ENCODE peak calls at places on chromosomes 1 and 21, in seven cellular contexts. One of them, this sample, is unnamed.

GRCh38 chr1:25503551-25504426 is 39.6 kb upstream of the LDLRAP1 start:
- DNase-seq in body of pancreas: peak; percentile 76
- DNase-seq in OCI-LY7: peak; percentile 72
- DNase-seq in H9: peak; percentile 91
- DNase-seq in dorsolateral prefrontal cortex: no peak
- DNase-seq in adrenal gland: no peak
- DNase-seq in Peyer's patch: peak; percentile 77
- DNase-seq in this sample: peak; percentile 65

GRCh38 chr1:60989745-60990718 is 92.3 kb upstream of the NFIA start:
- DNase-seq in body of pancreas: no peak
- DNase-seq in OCI-LY7: no peak
- DNase-seq in H9: no peak
- DNase-seq in dorsolateral prefrontal cortex: no peak
- DNase-seq in adrenal gland: peak; percentile 76
- DNase-seq in Peyer's patch: no peak
- DNase-seq in this sample: peak; percentile 72

GRCh38 chr1:184693011-184693410 is 61.6 kb downstream of the EDEM3 start:
- DNase-seq in body of pancreas: no peak
- DNase-seq in OCI-LY7: no peak
- DNase-seq in H9: no peak
- DNase-seq in dorsolateral prefrontal cortex: no peak
- DNase-seq in adrenal gland: no peak
- DNase-seq in Peyer's patch: no peak
- DNase-seq in this sample: no peak

GRCh38 chr1:57761628-57762027 is 337.8 kb upstream of the DAB1 start:
- DNase-seq in body of pancreas: no peak
- DNase-seq in OCI-LY7: no peak
- DNase-seq in H9: no peak
- DNase-seq in dorsolateral prefrontal cortex: no peak
- DNase-seq in adrenal gland: no peak
- DNase-seq in Peyer's patch: no peak
- DNase-seq in this sample: no peak

GRCh38 chr1:10510520-10511493 is 36.1 kb downstream of the PEX14 start:
- DNase-seq in body of pancreas: no peak
- DNase-seq in OCI-LY7: no peak
- DNase-seq in H9: no peak
- DNase-seq in dorsolateral prefrontal cortex: no peak
- DNase-seq in adrenal gland: no peak
- DNase-seq in Peyer's patch: no peak
- DNase-seq in this sample: no peak

GRCh38 chr1:150557065-150557600 is 7.9 kb downstream of the ADAMTSL4 start:
- DNase-seq in body of pancreas: no peak
- DNase-seq in OCI-LY7: no peak
- DNase-seq in H9: peak; percentile 26
- DNase-seq in dorsolateral prefrontal cortex: no peak
- DNase-seq in adrenal gland: no peak
- DNase-seq in Peyer's patch: no peak
- DNase-seq in this sample: no peak

GRCh38 chr1:66809736-66810326 is 8.8 kb upstream of the INSL5 start:
- DNase-seq in body of pancreas: no peak
- DNase-seq in OCI-LY7: no peak
- DNase-seq in H9: no peak
- DNase-seq in dorsolateral prefrontal cortex: no peak
- DNase-seq in adrenal gland: no peak
- DNase-seq in Peyer's patch: no peak
- DNase-seq in this sample: no peak

GRCh38 chr1:54499097-54500029 is 48.7 kb upstream of the ACOT11 start:
- DNase-seq in body of pancreas: peak; percentile 49
- DNase-seq in OCI-LY7: peak; percentile 48
- DNase-seq in H9: peak; percentile 70
- DNase-seq in dorsolateral prefrontal cortex: no peak
- DNase-seq in adrenal gland: no peak
- DNase-seq in Peyer's patch: peak; percentile 60
- DNase-seq in this sample: no peak

GRCh38 chr1:85606414-85606800 is 25.8 kb downstream of the CCN1 start:
- DNase-seq in body of pancreas: no peak
- DNase-seq in OCI-LY7: no peak
- DNase-seq in H9: no peak
- DNase-seq in dorsolateral prefrontal cortex: no peak
- DNase-seq in adrenal gland: no peak
- DNase-seq in Peyer's patch: no peak
- DNase-seq in this sample: no peak

DNA sequence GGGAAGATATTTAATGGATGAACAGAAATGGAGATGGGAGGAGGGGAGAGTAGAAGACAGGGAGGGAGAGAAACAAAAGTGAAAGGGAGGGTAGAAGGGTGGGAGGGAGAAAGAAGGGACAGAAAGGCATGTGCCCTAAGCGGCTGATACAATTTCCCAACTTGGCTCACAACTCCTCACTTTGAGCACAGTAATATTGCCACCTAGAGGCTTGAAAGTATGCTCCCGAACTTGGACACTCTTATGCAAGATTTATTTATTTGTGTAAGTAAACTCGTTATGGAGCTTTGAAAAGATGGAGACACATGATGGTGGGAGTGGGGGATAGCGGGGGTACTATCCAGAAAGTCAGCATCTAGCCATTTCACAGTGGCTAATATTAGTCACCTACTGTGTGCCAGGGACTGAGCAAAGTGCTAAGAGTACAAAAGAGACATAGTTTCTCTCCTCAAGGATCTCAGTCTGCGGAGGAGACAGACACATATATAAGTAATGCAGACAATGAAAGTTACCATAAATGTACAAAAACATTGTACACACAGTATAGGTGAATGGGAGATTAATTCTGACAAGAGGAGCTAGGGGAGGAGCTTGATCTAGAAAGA is 189.7 kb downstream of the SEC16B start:
- DNase-seq in body of pancreas: peak; percentile 23
- DNase-seq in OCI-LY7: peak; percentile 16
- DNase-seq in H9: no peak
- DNase-seq in dorsolateral prefrontal cortex: no peak
- DNase-seq in adrenal gland: peak; percentile 20
- DNase-seq in Peyer's patch: no peak
- DNase-seq in this sample: no peak
- TF ChIP-seq CTCF in body of pancreas: peak; percentile 65
- TF ChIP-seq CTCF in OCI-LY7: peak; percentile 69
- TF ChIP-seq CTCF in H9: peak; percentile 71
- TF ChIP-seq CTCF in dorsolateral prefrontal cortex: peak; percentile 64
- TF ChIP-seq CTCF in adrenal gland: peak; percentile 58
- TF ChIP-seq CTCF in Peyer's patch: peak; percentile 61
- TF ChIP-seq CTCF in this sample: peak; percentile 22

GRCh38 chr21:14075346-14076142 is 135.2 kb downstream of the LIPI start:
- DNase-seq in body of pancreas: no peak
- DNase-seq in OCI-LY7: no peak
- DNase-seq in H9: no peak
- DNase-seq in dorsolateral prefrontal cortex: no peak
- DNase-seq in adrenal gland: no peak
- DNase-seq in Peyer's patch: no peak
- DNase-seq in this sample: no peak
- TF ChIP-seq CTCF in body of pancreas: no peak
- TF ChIP-seq CTCF in OCI-LY7: no peak
- TF ChIP-seq CTCF in H9: no peak
- TF ChIP-seq CTCF in dorsolateral prefrontal cortex: no peak
- TF ChIP-seq CTCF in adrenal gland: no peak
- TF ChIP-seq CTCF in Peyer's patch: no peak
- TF ChIP-seq CTCF in this sample: no peak

GRCh38 chr1:216823731-216824130 is 100.5 kb upstream of the ESRRG start:
- DNase-seq in body of pancreas: no peak
- DNase-seq in OCI-LY7: no peak
- DNase-seq in H9: no peak
- DNase-seq in dorsolateral prefrontal cortex: no peak
- DNase-seq in adrenal gland: no peak
- DNase-seq in Peyer's patch: no peak
- DNase-seq in this sample: no peak

GRCh38 chr1:216822480-216822879 is 99.3 kb upstream of the ESRRG start:
- DNase-seq in body of pancreas: no peak
- DNase-seq in OCI-LY7: no peak
- DNase-seq in H9: no peak
- DNase-seq in dorsolateral prefrontal cortex: no peak
- DNase-seq in adrenal gland: no peak
- DNase-seq in Peyer's patch: no peak
- DNase-seq in this sample: no peak

GRCh38 chr1:216824511-216824910 is 101.3 kb upstream of the ESRRG start:
- DNase-seq in body of pancreas: no peak
- DNase-seq in OCI-LY7: no peak
- DNase-seq in H9: no peak
- DNase-seq in dorsolateral prefrontal cortex: no peak
- DNase-seq in adrenal gland: no peak
- DNase-seq in Peyer's patch: no peak
- DNase-seq in this sample: no peak

GRCh38 chr1:216826629-216827028 is 103.4 kb upstream of the ESRRG start:
- DNase-seq in body of pancreas: no peak
- DNase-seq in OCI-LY7: no peak
- DNase-seq in H9: no peak
- DNase-seq in dorsolateral prefrontal cortex: no peak
- DNase-seq in adrenal gland: no peak
- DNase-seq in Peyer's patch: no peak
- DNase-seq in this sample: no peak

GRCh38 chr1:216826206-216826605 is 103.0 kb upstream of the ESRRG start:
- DNase-seq in body of pancreas: no peak
- DNase-seq in OCI-LY7: no peak
- DNase-seq in H9: no peak
- DNase-seq in dorsolateral prefrontal cortex: no peak
- DNase-seq in adrenal gland: no peak
- DNase-seq in Peyer's patch: no peak
- DNase-seq in this sample: no peak
- TF ChIP-seq CTCF in body of pancreas: no peak
- TF ChIP-seq CTCF in OCI-LY7: no peak
- TF ChIP-seq CTCF in H9: no peak
- TF ChIP-seq CTCF in dorsolateral prefrontal cortex: no peak
- TF ChIP-seq CTCF in adrenal gland: no peak
- TF ChIP-seq CTCF in Peyer's patch: no peak
- TF ChIP-seq CTCF in this sample: no peak

GRCh38 chr1:203638914-203639313 is 12.3 kb downstream of the ATP2B4 start:
- DNase-seq in body of pancreas: no peak
- DNase-seq in OCI-LY7: no peak
- DNase-seq in H9: no peak
- DNase-seq in dorsolateral prefrontal cortex: no peak
- DNase-seq in adrenal gland: no peak
- DNase-seq in Peyer's patch: no peak
- DNase-seq in this sample: no peak
- TF ChIP-seq CTCF in body of pancreas: no peak
- TF ChIP-seq CTCF in OCI-LY7: no peak
- TF ChIP-seq CTCF in H9: no peak
- TF ChIP-seq CTCF in dorsolateral prefrontal cortex: no peak
- TF ChIP-seq CTCF in adrenal gland: no peak
- TF ChIP-seq CTCF in Peyer's patch: no peak
- TF ChIP-seq CTCF in this sample: no peak

DNA sequence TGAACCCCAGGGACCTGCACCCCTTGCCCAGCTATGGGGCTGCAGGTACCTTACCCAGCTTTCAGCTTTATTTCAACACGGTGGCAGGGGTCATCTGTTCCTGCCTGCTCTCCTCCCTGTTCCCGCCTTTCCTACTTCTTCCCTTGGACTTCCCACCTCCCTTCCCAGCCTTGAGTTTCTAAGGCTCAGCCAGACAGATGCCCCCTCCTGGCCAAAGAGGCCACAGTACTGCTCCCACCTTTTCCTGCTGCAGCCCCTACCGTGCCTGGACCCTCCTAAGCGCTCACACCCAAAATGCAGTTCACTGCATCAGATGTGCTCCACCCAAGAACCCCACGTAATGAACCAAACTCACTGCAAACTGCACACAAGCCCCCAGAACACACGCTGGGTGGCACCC is 7.7 kb downstream of the NOC2L start:
- DNase-seq in body of pancreas: no peak
- DNase-seq in OCI-LY7: no peak
- DNase-seq in H9: peak; percentile 53
- DNase-seq in dorsolateral prefrontal cortex: no peak
- DNase-seq in adrenal gland: no peak
- DNase-seq in Peyer's patch: no peak
- DNase-seq in this sample: no peak
- TF ChIP-seq CTCF in body of pancreas: peak; percentile 13
- TF ChIP-seq CTCF in OCI-LY7: peak; percentile 37
- TF ChIP-seq CTCF in H9: peak; percentile 69
- TF ChIP-seq CTCF in dorsolateral prefrontal cortex: no peak
- TF ChIP-seq CTCF in adrenal gland: peak; percentile 19
- TF ChIP-seq CTCF in Peyer's patch: no peak
- TF ChIP-seq CTCF in this sample: no peak

GRCh38 chr1:50084389-50084788 is 24.3 kb upstream of the ELAVL4 start:
- DNase-seq in body of pancreas: no peak
- DNase-seq in OCI-LY7: no peak
- DNase-seq in H9: no peak
- DNase-seq in dorsolateral prefrontal cortex: no peak
- DNase-seq in adrenal gland: no peak
- DNase-seq in Peyer's patch: no peak
- DNase-seq in this sample: no peak

GRCh38 chr1:50077273-50077672 is 31.4 kb upstream of the ELAVL4 start:
- DNase-seq in body of pancreas: no peak
- DNase-seq in OCI-LY7: no peak
- DNase-seq in H9: no peak
- DNase-seq in dorsolateral prefrontal cortex: no peak
- DNase-seq in adrenal gland: no peak
- DNase-seq in Peyer's patch: no peak
- DNase-seq in this sample: no peak

GRCh38 chr1:50080904-50081586 is 27.7 kb upstream of the ELAVL4 start:
- DNase-seq in body of pancreas: no peak
- DNase-seq in OCI-LY7: peak; percentile 4
- DNase-seq in H9: no peak
- DNase-seq in dorsolateral prefrontal cortex: no peak
- DNase-seq in adrenal gland: no peak
- DNase-seq in Peyer's patch: no peak
- DNase-seq in this sample: no peak
- TF ChIP-seq CTCF in body of pancreas: peak; percentile 30
- TF ChIP-seq CTCF in OCI-LY7: peak; percentile 74
- TF ChIP-seq CTCF in H9: peak; percentile 10
- TF ChIP-seq CTCF in dorsolateral prefrontal cortex: peak; percentile 36
- TF ChIP-seq CTCF in adrenal gland: peak; percentile 48
- TF ChIP-seq CTCF in Peyer's patch: no peak
- TF ChIP-seq CTCF in this sample: no peak